ENCODE peak calls at places on chromosomes 7 and 10, in six cellular contexts. Y, R, C, W, F and E are unnamed samples.

GRCh38 chr7:128167316-128167691 is 73.8 kb upstream of the LEP start:
- DNase-seq in W (peak), C (peak), F (peak), R (peak), Y (no peak), E (peak)

GRCh38 chr10:84181631-84182030 is 8.0 kb downstream of the GPR15LG start:
- DNase-seq in R (no peak), F (no peak), W (no peak), Y (no peak), C (no peak), E (no peak)

GRCh38 chr7:123748171-123748733 is 551 bp downstream of the WASL start:
- DNase-seq in R (peak), F (peak), C (peak), W (peak), Y (peak), E (peak)

GRCh38 chr7:36039671-36040070 is 113.4 kb upstream of the EEPD1 start:
- DNase-seq in R (no peak), Y (no peak), C (no peak), W (no peak), F (peak), E (no peak)

GRCh38 chr10:4503076-4503475 is 322.9 kb upstream of the AKR1E2 start:
- DNase-seq in F (no peak), Y (no peak), W (no peak), R (no peak), C (no peak), E (no peak)

GRCh38 chr7:139639563-139639962 is 116.1 kb downstream of the CLEC2L start:
- DNase-seq in R (no peak), W (no peak), Y (no peak), F (no peak), C (no peak), E (no peak)

GRCh38 chr10:12503311-12503710 is 154.0 kb downstream of the CAMK1D start:
- DNase-seq in R (no peak), W (no peak), Y (no peak), C (no peak), F (no peak), E (no peak)

GRCh38 chr10:49139866-49140195 is 6.0 kb upstream of the FAM170B start:
- DNase-seq in C (no peak), W (peak), Y (no peak), R (no peak), F (no peak), E (no peak)

GRCh38 chr7:108002726-108003590 is at the start of gene LAMB1:
- DNase-seq in W (peak), R (peak), Y (peak), F (peak), C (peak), E (peak)

GRCh38 chr7:33726582-33726981 is 178.8 kb upstream of the BMPER start:
- DNase-seq in Y (no peak), C (no peak), W (no peak), R (no peak), F (no peak), E (no peak)

GRCh38 chr10:80444646-80445319 is 9.3 kb upstream of the TSPAN14 start:
- DNase-seq in F (peak), C (peak), Y (peak), W (peak), R (peak), E (peak)

GRCh38 chr10:73591935-73592699 is 975 bp upstream of the USP54 start:
- DNase-seq in F (peak), W (peak), Y (peak), C (peak), R (peak), E (peak)

GRCh38 chr10:26890956-26891355 is 30.2 kb upstream of the ABI1 start:
- DNase-seq in W (peak), C (peak), F (peak), R (no peak), Y (no peak), E (peak)
- TF ChIP-seq CTCF in W (peak), C (peak), F (peak), R (peak), Y (peak), E (peak)

GRCh38 chr10:44862917-44863316 is 48.2 kb upstream of the TMEM72 start:
- DNase-seq in W (no peak), Y (no peak), R (no peak), C (no peak), F (no peak), E (no peak)

GRCh38 chr10:44864042-44864436 is 47.1 kb upstream of the TMEM72 start:
- DNase-seq in C (peak), W (no peak), F (no peak), Y (no peak), R (peak), E (no peak)

GRCh38 chr10:44862006-44862751 is 49.0 kb upstream of the TMEM72 start:
- DNase-seq in F (no peak), Y (no peak), C (peak), R (no peak), W (no peak), E (no peak)

GRCh38 chr10:44864637-44865288 is 46.4 kb upstream of the TMEM72 start:
- DNase-seq in W (peak), Y (peak), C (peak), F (peak), R (peak), E (peak)

GRCh38 chr10:44863344-44864041 is 47.6 kb upstream of the TMEM72 start:
- DNase-seq in C (no peak), F (no peak), W (no peak), Y (no peak), R (no peak), E (no peak)
- TF ChIP-seq CTCF in C (no peak), F (no peak), W (no peak), Y (no peak), R (no peak), E (peak)

GRCh38 chr7:22394739-22395138 is 37.8 kb upstream of the RAPGEF5 start:
- DNase-seq in F (no peak), Y (no peak), R (no peak), W (no peak), C (no peak), E (no peak)
- TF ChIP-seq CTCF in F (no peak), Y (no peak), R (no peak), W (no peak), C (no peak), E (no peak)

DNA sequence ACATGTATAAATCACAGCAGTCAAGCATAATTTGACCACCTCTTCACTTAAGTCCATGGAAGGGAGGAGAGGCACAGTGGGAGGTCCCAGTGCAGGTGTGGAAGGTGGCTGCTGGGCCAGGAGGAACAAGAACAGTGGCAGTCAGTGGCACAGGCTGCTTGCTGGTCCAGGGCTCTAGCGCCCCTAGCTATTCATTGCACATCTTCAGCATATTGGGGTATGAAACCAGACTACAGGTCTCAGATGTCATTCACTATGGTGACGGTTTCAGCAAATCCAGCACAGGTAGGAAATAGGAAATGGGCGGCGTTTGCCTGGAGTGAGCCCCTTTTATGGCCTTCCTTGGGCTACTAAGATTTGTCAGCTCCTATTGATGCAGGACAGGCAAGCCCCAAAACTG is 609.0 kb downstream of the PARD3 start:
- DNase-seq in W (peak), F (no peak), Y (no peak), R (no peak), C (no peak), E (no peak)
- TF ChIP-seq CTCF in W (no peak), F (no peak), Y (no peak), R (no peak), C (no peak), E (no peak)

GRCh38 chr7:1920886-1921285 is 250.8 kb downstream of the ELFN1 start:
- DNase-seq in R (no peak), W (no peak), C (no peak), F (no peak), Y (no peak), E (no peak)

GRCh38 chr7:1924185-1924817 is 254.2 kb downstream of the ELFN1 start:
- DNase-seq in R (no peak), F (no peak), W (no peak), Y (no peak), C (no peak), E (no peak)

GRCh38 chr7:1922071-1922869 is 252.2 kb downstream of the ELFN1 start:
- DNase-seq in W (no peak), F (no peak), R (no peak), C (no peak), Y (no peak), E (no peak)

GRCh38 chr7:1923409-1924053 is 253.5 kb downstream of the ELFN1 start:
- DNase-seq in C (no peak), Y (no peak), R (no peak), F (no peak), W (no peak), E (no peak)

DNA sequence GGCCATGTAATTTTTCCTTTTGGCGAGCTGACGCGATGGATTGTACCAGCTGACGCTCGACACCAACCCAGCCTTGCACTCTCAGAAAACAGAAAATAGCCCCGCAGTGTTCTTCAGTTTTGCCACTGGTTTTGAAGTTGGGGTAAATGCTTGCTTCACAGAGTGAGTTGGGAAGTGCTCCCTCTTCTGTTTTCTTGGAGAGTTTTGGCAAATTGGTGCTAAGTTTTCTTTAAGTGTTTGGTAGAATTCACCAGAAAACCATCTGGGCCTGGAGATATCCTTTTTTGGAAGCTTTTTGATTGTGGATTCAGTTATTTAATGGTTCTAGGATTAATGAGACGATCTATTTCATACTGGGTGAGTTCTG is 252.8 kb downstream of the ELFN1 start:
- DNase-seq in F (no peak), W (no peak), Y (no peak), C (no peak), R (no peak), E (no peak)
- TF ChIP-seq CTCF in F (no peak), W (no peak), Y (no peak), C (peak), R (no peak), E (no peak)

GRCh38 chr10:97292097-97292861 is at the start of gene ARHGAP19:
- DNase-seq in Y (peak), R (peak), F (peak), W (peak), C (peak), E (peak)
- TF ChIP-seq CTCF in Y (peak), R (no peak), F (peak), W (peak), C (no peak), E (no peak)

GRCh38 chr7:114929570-114929969 is 7.7 kb downstream of the MDFIC start:
- DNase-seq in W (peak), F (no peak), Y (no peak), C (no peak), R (no peak), E (no peak)
- TF ChIP-seq CTCF in W (peak), F (no peak), Y (no peak), C (peak), R (no peak), E (no peak)

GRCh38 chr10:125085281-125085680 is 75.1 kb downstream of the CTBP2 start:
- DNase-seq in W (no peak), Y (no peak), F (peak), C (no peak), R (no peak), E (no peak)

GRCh38 chr10:125086716-125087115 is 73.6 kb downstream of the CTBP2 start:
- DNase-seq in Y (no peak), C (no peak), R (no peak), W (no peak), F (no peak), E (no peak)

GRCh38 chr10:125082881-125083575 is 77.3 kb downstream of the CTBP2 start:
- DNase-seq in R (no peak), F (no peak), C (no peak), W (no peak), Y (no peak), E (no peak)

GRCh38 chr10:125083576-125083920 is 76.8 kb downstream of the CTBP2 start:
- DNase-seq in C (no peak), R (peak), Y (no peak), F (no peak), W (peak), E (no peak)

DNA sequence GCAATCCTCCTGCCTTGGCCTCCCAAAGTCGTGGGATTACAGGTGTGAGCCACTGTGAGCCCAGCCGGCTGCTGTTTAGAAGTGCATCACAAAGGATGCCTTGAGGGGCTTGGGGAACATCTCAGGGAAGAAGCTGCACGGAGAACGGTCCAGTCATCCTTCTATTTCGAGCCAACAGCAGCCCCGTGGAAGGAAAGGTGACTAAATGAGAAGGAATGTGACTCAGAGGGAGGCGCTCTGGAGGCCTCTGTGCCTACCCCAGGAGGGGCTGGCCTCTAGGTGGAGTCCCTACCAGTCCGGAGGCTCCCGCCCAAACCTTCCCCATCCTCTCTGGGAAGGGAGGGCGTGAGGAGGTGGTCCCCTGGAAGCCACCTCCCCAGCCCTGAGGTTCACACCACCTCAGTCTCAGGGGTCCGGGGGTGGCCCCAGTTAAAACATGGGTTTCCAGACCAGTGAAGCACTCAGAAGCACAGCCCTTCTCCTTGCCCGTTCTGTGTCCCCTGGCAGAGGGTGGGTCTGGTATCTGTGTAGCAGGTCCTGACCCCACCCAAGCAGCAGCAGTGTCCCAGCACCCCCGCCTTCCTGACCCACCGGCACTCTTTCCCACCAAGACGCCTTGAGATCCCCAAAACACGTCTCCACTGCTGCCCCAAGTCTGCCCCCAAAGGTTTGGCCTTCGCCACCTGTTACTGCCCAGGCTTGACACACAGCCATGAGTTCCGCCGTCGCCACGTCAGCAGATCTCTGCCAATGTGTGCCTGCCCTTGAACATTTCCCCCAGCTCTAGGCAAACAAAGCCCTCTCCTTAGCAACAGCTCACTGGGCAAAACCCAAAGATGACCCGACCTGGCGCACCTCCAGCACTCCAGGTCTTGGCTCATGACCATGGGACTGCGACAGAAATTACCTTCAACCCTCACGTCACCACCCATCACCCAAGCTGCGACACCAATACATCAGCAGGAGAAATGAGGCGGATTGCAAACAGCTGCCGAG is 75.9 kb downstream of the CTBP2 start:
- DNase-seq in W (peak), R (peak), F (peak), Y (peak), C (no peak), E (no peak)
- TF ChIP-seq CTCF in W (peak), R (no peak), F (peak), Y (peak), C (peak), E (no peak)

DNA sequence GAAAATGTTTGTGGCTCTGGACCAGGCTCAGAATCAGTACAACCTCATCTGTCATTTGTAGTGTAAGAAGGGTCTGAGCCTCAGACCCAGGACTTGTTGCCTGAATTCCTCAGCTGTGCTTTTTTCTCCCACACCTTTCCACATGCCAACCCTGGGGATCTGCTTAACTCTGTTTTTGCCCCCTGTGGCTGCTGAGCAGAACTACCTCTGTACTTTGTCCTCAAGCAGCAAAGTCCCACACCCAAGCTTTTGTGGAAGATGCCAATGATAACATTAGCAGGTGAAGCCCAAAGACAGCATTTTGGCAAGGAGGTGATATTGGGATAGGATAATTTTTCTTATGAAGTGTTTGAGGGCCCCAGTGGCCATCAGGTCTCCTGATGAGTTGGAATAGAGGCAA is 5.8 kb upstream of the CYP2C18 start:
- DNase-seq in R (no peak), W (peak), F (no peak), Y (no peak), C (peak), E (no peak)
- TF ChIP-seq CTCF in R (peak), W (no peak), F (peak), Y (no peak), C (no peak), E (no peak)